ENCODE peak calls at places on chromosomes 16 and 17, in seven cellular contexts. H is activated B cell treated with CpG ODN at 0.5 μM for 24 hours; T is heart left ventricle; N is GM23248; W is cardiac fibroblast; Y is HEK293T; F is activated CD8-positive, alpha-beta T cell treated with anti-CD3 and anti-CD28 coated beads, Interleukin-2, amount 10 ng/mL, durations not matched to agents 7 days and 5 days. C is an unnamed sample.

GRCh38 chr17:74085434-74085833 is 118.0 kb upstream of the RPL38 start:
- DNase-seq in H (no peak), T (no peak), N (no peak), W (no peak), Y (peak), F (no peak), C (no peak)

GRCh38 chr16:70573451-70574121 is 50.0 kb downstream of the SF3B3 start:
- DNase-seq in H (no peak), T (peak), N (peak), W (peak), Y (no peak), F (no peak), C (peak)

GRCh38 chr17:351436-351713 is 1.2 kb downstream of the RPH3AL start:
- DNase-seq in H (no peak), T (no peak), N (no peak), W (no peak), Y (no peak), F (no peak), C (no peak)

GRCh38 chr16:82195917-82196494 is 26.0 kb upstream of the MPHOSPH6 start:
- DNase-seq in H (no peak), T (no peak), N (no peak), W (peak), Y (no peak), F (no peak), C (no peak)

GRCh38 chr16:50744911-50745310 is 3.0 kb downstream of the CYLD start:
- DNase-seq in H (no peak), T (no peak), N (peak), W (no peak), Y (no peak), F (no peak), C (no peak)

GRCh38 chr16:24852281-24852721 is 6.5 kb downstream of the SLC5A11 start:
- DNase-seq in H (no peak), T (no peak), N (no peak), W (no peak), Y (no peak), F (no peak), C (no peak)

GRCh38 chr16:87165151-87165550 is 152.0 kb downstream of the C16orf95 start:
- DNase-seq in H (no peak), T (no peak), N (no peak), W (no peak), Y (no peak), F (no peak), C (no peak)

GRCh38 chr17:31136319-31136718 is 41.5 kb downstream of the NF1 start:
- DNase-seq in H (no peak), T (no peak), N (peak), W (peak), Y (no peak), F (no peak), C (no peak)

GRCh38 chr17:57557793-57558681 is 187.1 kb downstream of the CCDC182 start:
- DNase-seq in H (no peak), T (no peak), N (peak), W (peak), Y (no peak), F (no peak), C (peak)

GRCh38 chr17:47732399-47733046 is 513 bp upstream of the TBX21 start:
- DNase-seq in H (no peak), T (no peak), N (no peak), W (no peak), Y (no peak), F (no peak), C (no peak)

GRCh38 chr16:81616321-81617020 is 162.6 kb upstream of the PLCG2 start:
- DNase-seq in H (peak), T (peak), N (peak), W (peak), Y (no peak), F (peak), C (peak)

GRCh38 chr17:47905221-47905733 is 9.2 kb downstream of the SP2 start:
- DNase-seq in H (no peak), T (peak), N (peak), W (peak), Y (no peak), F (no peak), C (peak)

GRCh38 chr16:9047689-9048301 is 43.6 kb upstream of the HAPSTR1 start:
- DNase-seq in H (no peak), T (peak), N (peak), W (peak), Y (peak), F (peak), C (peak)

GRCh38 chr16:27775254-27775653 is 225.3 kb downstream of the KATNIP start:
- DNase-seq in H (no peak), T (no peak), N (no peak), W (no peak), Y (no peak), F (no peak), C (no peak)

GRCh38 chr17:77555741-77556291 is 402.7 kb upstream of the TNRC6C start:
- DNase-seq in H (no peak), T (no peak), N (no peak), W (peak), Y (no peak), F (no peak), C (no peak)

GRCh38 chr16:86243571-86244154 is 266.7 kb upstream of the FOXF1 start:
- DNase-seq in H (no peak), T (no peak), N (no peak), W (no peak), Y (no peak), F (no peak), C (no peak)

GRCh38 chr16:66462912-66463311 is 35.8 kb downstream of the BEAN1 start:
- DNase-seq in H (no peak), T (no peak), N (no peak), W (peak), Y (no peak), F (no peak), C (no peak)

GRCh38 chr16:53766304-53767016 is 62.5 kb downstream of the FTO start:
- DNase-seq in H (no peak), T (peak), N (peak), W (peak), Y (no peak), F (no peak), C (no peak)

GRCh38 chr17:48486557-48486956 is 44.3 kb downstream of the HOXB1 start:
- DNase-seq in H (no peak), T (no peak), N (peak), W (peak), Y (no peak), F (no peak), C (peak)

GRCh38 chr17:73624496-73624988 is 19.7 kb downstream of the SDK2 start:
- DNase-seq in H (no peak), T (no peak), N (no peak), W (no peak), Y (no peak), F (no peak), C (no peak)

C was measured in AG20443.